ENCODE peak calls at places on chromosome 10, in five cellular contexts. One of them, this sample, is unnamed.
A peak's percentile ranks its signal among the peaks of the same experiment; 100 is the strongest.

GRCh38 chr10:13956826-13957225 is 370.1 kb downstream of the PRPF18 start:
- DNase-seq in body of pancreas: peak; percentile 23
- DNase-seq in adrenal gland: peak; percentile 24
- DNase-seq in spleen: no peak
- DNase-seq in IMR-90: peak; percentile 80
- DNase-seq in this sample: peak; percentile 70

GRCh38 chr10:6108631-6109443 is 20.0 kb downstream of the RBM17 start:
- DNase-seq in spleen: no peak
- DNase-seq in IMR-90: peak; percentile 61
- DNase-seq in body of pancreas: no peak
- DNase-seq in adrenal gland: no peak
- DNase-seq in this sample: no peak

GRCh38 chr10:29658984-29659769 is 24.4 kb upstream of the SVIL start:
- DNase-seq in spleen: no peak
- DNase-seq in body of pancreas: no peak
- DNase-seq in adrenal gland: peak; percentile 74
- DNase-seq in IMR-90: peak; percentile 100
- DNase-seq in this sample: no peak

GRCh38 chr10:28566458-28566857 is 33.5 kb downstream of the WAC start:
- DNase-seq in IMR-90: no peak
- DNase-seq in adrenal gland: no peak
- DNase-seq in spleen: no peak
- DNase-seq in body of pancreas: no peak
- DNase-seq in this sample: no peak

GRCh38 chr10:28533571-28534304 is 820 bp downstream of the WAC start:
- DNase-seq in IMR-90: peak; percentile 26
- DNase-seq in body of pancreas: peak; percentile 81
- DNase-seq in adrenal gland: peak; percentile 74
- DNase-seq in spleen: peak; percentile 95
- DNase-seq in this sample: peak; percentile 71

GRCh38 chr10:51289519-51289918 is 215.2 kb downstream of the PRKG1 start:
- DNase-seq in body of pancreas: no peak
- DNase-seq in IMR-90: no peak
- DNase-seq in spleen: no peak
- DNase-seq in adrenal gland: no peak
- DNase-seq in this sample: no peak

GRCh38 chr10:49158915-49159314 is 25.1 kb upstream of the FAM170B start:
- DNase-seq in IMR-90: peak; percentile 40
- DNase-seq in spleen: no peak
- DNase-seq in body of pancreas: no peak
- DNase-seq in adrenal gland: no peak
- DNase-seq in this sample: no peak

GRCh38 chr10:68992721-68993440 is 4.3 kb downstream of the KIFBP start:
- DNase-seq in body of pancreas: peak; percentile 34
- DNase-seq in spleen: no peak
- DNase-seq in IMR-90: peak; percentile 97
- DNase-seq in adrenal gland: peak; percentile 62
- DNase-seq in this sample: peak; percentile 33

GRCh38 chr10:49679480-49679893 is at the start of gene C10orf53:
- DNase-seq in IMR-90: peak; percentile 16
- DNase-seq in spleen: no peak
- DNase-seq in adrenal gland: peak; percentile 26
- DNase-seq in body of pancreas: peak; percentile 55
- DNase-seq in this sample: no peak

GRCh38 chr10:6211341-6212265 is 8.9 kb downstream of the PFKFB3 start:
- DNase-seq in adrenal gland: no peak
- DNase-seq in spleen: no peak
- DNase-seq in IMR-90: peak; percentile 46
- DNase-seq in body of pancreas: no peak
- DNase-seq in this sample: peak; percentile 50

GRCh38 chr10:550665-551460 is 138.6 kb downstream of the DIP2C start:
- DNase-seq in IMR-90: no peak
- DNase-seq in spleen: no peak
- DNase-seq in body of pancreas: no peak
- DNase-seq in adrenal gland: no peak
- DNase-seq in this sample: no peak

GRCh38 chr10:21290499-21291160 is 234.9 kb downstream of the SKIDA1 start:
- DNase-seq in IMR-90: no peak
- DNase-seq in body of pancreas: no peak
- DNase-seq in adrenal gland: no peak
- DNase-seq in spleen: no peak
- DNase-seq in this sample: no peak

GRCh38 chr10:70455213-70455630 is 13.7 kb upstream of the NODAL start:
- DNase-seq in IMR-90: no peak
- DNase-seq in adrenal gland: no peak
- DNase-seq in spleen: no peak
- DNase-seq in body of pancreas: no peak
- DNase-seq in this sample: no peak

GRCh38 chr10:35409094-35409582 is 72.8 kb downstream of the CCNY start:
- DNase-seq in body of pancreas: peak; percentile 78
- DNase-seq in spleen: no peak
- DNase-seq in IMR-90: peak; percentile 90
- DNase-seq in adrenal gland: peak; percentile 59
- DNase-seq in this sample: no peak

GRCh38 chr10:107915277-107915634 is 750.8 kb upstream of the SORCS1 start:
- DNase-seq in adrenal gland: no peak
- DNase-seq in spleen: no peak
- DNase-seq in body of pancreas: peak; percentile 17
- DNase-seq in IMR-90: no peak
- DNase-seq in this sample: no peak

GRCh38 chr10:77121829-77122228 is 515.8 kb downstream of the KCNMA1 start:
- DNase-seq in adrenal gland: no peak
- DNase-seq in body of pancreas: no peak
- DNase-seq in IMR-90: no peak
- DNase-seq in spleen: no peak
- DNase-seq in this sample: no peak

GRCh38 chr10:11898372-11899066 is 75.4 kb downstream of the PROSER2 start:
- DNase-seq in adrenal gland: no peak
- DNase-seq in body of pancreas: peak; percentile 82
- DNase-seq in IMR-90: peak; percentile 30
- DNase-seq in spleen: peak; percentile 51
- DNase-seq in this sample: no peak

GRCh38 chr10:22534849-22535604 is 179.4 kb downstream of the PIP4K2A start:
- DNase-seq in body of pancreas: no peak
- DNase-seq in spleen: no peak
- DNase-seq in IMR-90: peak; percentile 57
- DNase-seq in adrenal gland: peak; percentile 38
- DNase-seq in this sample: no peak

GRCh38 chr10:72087392-72087968 is 871 bp downstream of the SPOCK2 start:
- DNase-seq in IMR-90: no peak
- DNase-seq in spleen: peak; percentile 93
- DNase-seq in adrenal gland: peak; percentile 43
- DNase-seq in body of pancreas: no peak
- DNase-seq in this sample: no peak

GRCh38 chr10:94172332-94172731 is 178.6 kb downstream of the PLCE1 start:
- DNase-seq in spleen: no peak
- DNase-seq in body of pancreas: no peak
- DNase-seq in adrenal gland: no peak
- DNase-seq in IMR-90: peak; percentile 60
- DNase-seq in this sample: no peak

GRCh38 chr10:93876391-93876790 is 17.4 kb upstream of the SLC35G1 start:
- DNase-seq in adrenal gland: no peak
- DNase-seq in spleen: no peak
- DNase-seq in body of pancreas: no peak
- DNase-seq in IMR-90: peak; percentile 27
- DNase-seq in this sample: no peak

GRCh38 chr10:72935358-72935757 is 19.2 kb downstream of the PLA2G12B start:
- DNase-seq in adrenal gland: no peak
- DNase-seq in spleen: no peak
- DNase-seq in IMR-90: peak; percentile 44
- DNase-seq in body of pancreas: no peak
- DNase-seq in this sample: no peak

GRCh38 chr10:61097026-61097425 is 153.0 kb upstream of the RHOBTB1 start:
- DNase-seq in spleen: no peak
- DNase-seq in body of pancreas: no peak
- DNase-seq in adrenal gland: no peak
- DNase-seq in IMR-90: no peak
- DNase-seq in this sample: no peak

GRCh38 chr10:29482591-29483421 is 152.0 kb downstream of the SVIL start:
- DNase-seq in body of pancreas: no peak
- DNase-seq in adrenal gland: no peak
- DNase-seq in spleen: no peak
- DNase-seq in IMR-90: peak; percentile 76
- DNase-seq in this sample: no peak

GRCh38 chr10:96585726-96586418 is 940 bp downstream of the TM9SF3 start:
- DNase-seq in body of pancreas: no peak
- DNase-seq in spleen: no peak
- DNase-seq in IMR-90: peak; percentile 7
- DNase-seq in adrenal gland: no peak
- DNase-seq in this sample: no peak

GRCh38 chr10:132293416-132294195 is 14.1 kb downstream of the STK32C start:
- DNase-seq in adrenal gland: no peak
- DNase-seq in body of pancreas: no peak
- DNase-seq in spleen: peak; percentile 67
- DNase-seq in IMR-90: no peak
- DNase-seq in this sample: peak; percentile 7

GRCh38 chr10:2966134-2966533 is 101.2 kb upstream of the PFKP start:
- DNase-seq in adrenal gland: no peak
- DNase-seq in IMR-90: no peak
- DNase-seq in body of pancreas: no peak
- DNase-seq in spleen: no peak
- DNase-seq in this sample: no peak

GRCh38 chr10:4685495-4685894 is 140.5 kb upstream of the AKR1E2 start:
- DNase-seq in body of pancreas: no peak
- DNase-seq in adrenal gland: no peak
- DNase-seq in IMR-90: no peak
- DNase-seq in spleen: no peak
- DNase-seq in this sample: no peak

GRCh38 chr10:5665380-5666323 is 743 bp downstream of the ASB13 start:
- DNase-seq in spleen: peak; percentile 84
- DNase-seq in IMR-90: no peak
- DNase-seq in body of pancreas: peak; percentile 44
- DNase-seq in adrenal gland: peak; percentile 70
- DNase-seq in this sample: peak; percentile 39

GRCh38 chr10:33163941-33164824 is 170.3 kb downstream of the NRP1 start:
- DNase-seq in spleen: no peak
- DNase-seq in adrenal gland: no peak
- DNase-seq in body of pancreas: no peak
- DNase-seq in IMR-90: no peak
- DNase-seq in this sample: no peak

GRCh38 chr10:84149854-84150253 is 10.5 kb downstream of the GHITM start:
- DNase-seq in body of pancreas: no peak
- DNase-seq in IMR-90: no peak
- DNase-seq in adrenal gland: no peak
- DNase-seq in spleen: no peak
- DNase-seq in this sample: no peak

GRCh38 chr10:84152769-84153168 is 13.5 kb downstream of the GHITM start:
- DNase-seq in adrenal gland: no peak
- DNase-seq in body of pancreas: no peak
- DNase-seq in IMR-90: no peak
- DNase-seq in spleen: no peak
- DNase-seq in this sample: no peak

DNA sequence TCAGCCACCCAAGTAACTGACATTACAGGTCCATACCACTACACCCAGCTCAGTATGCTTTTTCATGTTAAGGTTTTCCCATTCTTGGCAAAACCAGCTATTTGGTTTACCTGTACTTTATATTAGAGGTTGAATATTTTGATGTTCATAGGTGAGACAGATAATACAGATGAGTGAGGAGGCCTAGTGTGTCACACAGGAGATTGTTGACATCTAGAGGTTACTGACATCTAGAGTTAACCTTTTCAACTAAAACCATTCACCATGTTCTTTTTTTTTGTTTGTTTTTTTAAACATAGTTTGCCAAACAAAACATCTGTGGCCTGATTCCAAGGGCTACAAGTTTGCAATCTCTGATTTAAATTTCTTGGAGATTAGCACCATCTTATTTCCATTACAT is 8.0 kb downstream of the GHITM start:
- DNase-seq in adrenal gland: no peak
- DNase-seq in IMR-90: no peak
- DNase-seq in spleen: no peak
- DNase-seq in body of pancreas: no peak
- DNase-seq in this sample: no peak
- H3K36me3 ChIP-seq in adrenal gland: no peaks in the 10 kb centered on the region
- H3K36me3 ChIP-seq in IMR-90: peaks cover 31% of the 10 kb centered on the region
- H3K36me3 ChIP-seq in spleen: peaks cover 100% of the 10 kb centered on the region
- H3K36me3 ChIP-seq in body of pancreas: peaks cover 59% of the 10 kb centered on the region
- H3K36me3 ChIP-seq in this sample: no peaks in the 10 kb centered on the region

DNA sequence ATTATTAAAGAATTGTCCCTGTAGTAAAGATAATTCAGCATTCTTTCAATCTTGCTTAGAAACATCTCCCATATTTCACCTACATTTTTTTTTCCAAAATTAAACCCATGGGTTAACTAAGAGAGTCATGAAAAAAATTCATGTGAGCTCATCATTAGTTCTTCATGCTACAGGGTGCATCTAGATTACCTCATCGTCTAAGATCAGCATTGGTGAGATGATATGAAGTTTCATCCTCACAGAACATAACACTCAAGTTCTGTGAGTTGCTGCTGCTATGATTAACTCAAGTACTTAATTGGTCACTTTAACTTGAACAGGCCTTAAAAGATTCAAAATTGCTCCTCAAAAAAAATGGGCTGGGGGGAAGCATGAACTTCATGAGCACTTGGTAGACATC is 50.0 kb downstream of the RAB11FIP2 start:
- DNase-seq in body of pancreas: no peak
- DNase-seq in adrenal gland: no peak
- DNase-seq in IMR-90: no peak
- DNase-seq in spleen: no peak
- DNase-seq in this sample: no peak
- TF ChIP-seq CTCF in body of pancreas: no peak
- TF ChIP-seq CTCF in adrenal gland: no peak
- TF ChIP-seq CTCF in IMR-90: no peak
- TF ChIP-seq CTCF in spleen: no peak
- TF ChIP-seq CTCF in this sample: no peak

DNA sequence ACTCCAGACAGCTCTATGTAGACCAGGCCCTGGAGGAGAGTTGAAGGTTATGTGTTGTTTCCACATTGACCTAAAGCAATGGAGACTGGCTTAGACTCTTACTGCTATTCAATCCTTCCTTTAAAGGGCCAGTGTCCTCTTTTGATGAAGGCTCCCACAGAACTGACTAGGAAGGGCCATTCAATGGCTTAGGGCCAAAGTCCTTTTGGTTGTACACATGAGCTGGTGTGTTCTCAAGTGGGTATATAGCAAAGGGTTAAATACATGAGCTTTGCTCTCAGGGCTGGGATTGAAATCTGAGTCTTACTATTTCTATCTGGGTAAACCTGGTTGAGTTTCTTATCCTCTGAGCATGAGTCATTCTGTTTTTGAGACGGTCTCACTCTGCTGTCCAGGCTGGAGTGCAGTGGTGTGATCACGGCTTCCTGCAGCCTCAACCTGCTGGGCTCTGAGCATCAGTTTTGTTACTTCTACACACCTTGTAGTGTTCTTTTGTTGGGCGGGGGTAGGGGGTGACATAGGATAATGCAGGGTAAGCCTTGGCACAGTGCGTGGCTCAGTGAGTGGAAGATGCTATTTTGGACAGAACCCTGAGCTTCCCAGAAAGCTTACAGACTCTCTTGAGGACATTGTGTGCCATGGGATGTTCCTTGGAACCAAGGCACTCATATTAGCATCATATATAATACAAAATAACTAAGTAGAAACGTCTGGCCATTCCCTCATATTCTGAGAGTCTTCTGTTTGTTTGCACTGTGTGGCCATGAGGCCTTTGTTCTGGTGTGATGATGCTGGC is 90.1 kb downstream of the ABCC2 start:
- DNase-seq in body of pancreas: no peak
- DNase-seq in adrenal gland: no peak
- DNase-seq in spleen: no peak
- DNase-seq in IMR-90: peak; percentile 47
- DNase-seq in this sample: no peak
- TF ChIP-seq POLR2A in body of pancreas: no peak
- TF ChIP-seq POLR2A in adrenal gland: no peak
- TF ChIP-seq POLR2A in spleen: no peak
- TF ChIP-seq POLR2A in IMR-90: no peak
- TF ChIP-seq POLR2A in this sample: no peak

GRCh38 chr10:102150970-102151773 is 1.0 kb upstream of the NOLC1 start:
- DNase-seq in adrenal gland: no peak
- DNase-seq in spleen: peak; percentile 46
- DNase-seq in IMR-90: peak; percentile 79
- DNase-seq in body of pancreas: no peak
- DNase-seq in this sample: no peak
- H3K36me3 ChIP-seq in adrenal gland: no peaks in the 10 kb centered on the region
- H3K36me3 ChIP-seq in spleen: peaks cover 63% of the 10 kb centered on the region
- H3K36me3 ChIP-seq in IMR-90: peaks cover 35% of the 10 kb centered on the region
- H3K36me3 ChIP-seq in body of pancreas: peaks cover 12% of the 10 kb centered on the region
- H3K36me3 ChIP-seq in this sample: no peaks in the 10 kb centered on the region

This sample was measured in uterus.